ENCODE peak calls at places on chromosome 12, in four cellular contexts. G is H1, D is trophoblast cell, L is H9. T is an unnamed sample.

GRCh38 chr12:105706973-105707334 is 376.5 kb downstream of the C12orf75 start:
- DNase-seq in L (no peak), D (no peak), G (no peak), T (no peak)

GRCh38 chr12:131176266-131176665 is 222.6 kb downstream of the ADGRD1 start:
- DNase-seq in L (no peak), G (no peak), D (no peak), T (no peak)

GRCh38 chr12:106145539-106146447 is 7.0 kb upstream of the NUAK1 start:
- DNase-seq in G (no peak), L (peak; percentile 27), D (no peak), T (no peak)

GRCh38 chr12:93214523-93215289 is 163.0 kb upstream of the NUDT4 start:
- DNase-seq in L (no peak), D (no peak), G (no peak), T (no peak)

GRCh38 chr12:2691340-2692111 is 103.2 kb upstream of the FKBP4 start:
- DNase-seq in D (peak; percentile 43), L (peak; percentile 73), G (no peak), T (peak; percentile 30)

GRCh38 chr12:11767029-11767724 is 117.7 kb downstream of the ETV6 start:
- DNase-seq in L (no peak), G (no peak), D (no peak), T (no peak)

GRCh38 chr12:78149459-78149858 is 318.8 kb downstream of the NAV3 start:
- DNase-seq in G (no peak), L (no peak), D (no peak), T (no peak)

GRCh38 chr12:73220951-73221350 is 948.8 kb downstream of the TRHDE start:
- DNase-seq in G (no peak), L (no peak), D (no peak), T (no peak)

GRCh38 chr12:219891-220352 is 6.0 kb upstream of the SLC6A12 start:
- DNase-seq in G (peak; percentile 72), L (peak; percentile 97), D (peak; percentile 33), T (peak; percentile 67)

GRCh38 chr12:7989827-7990491 is 42.6 kb upstream of the FOXJ2 start:
- DNase-seq in G (no peak), L (no peak), D (peak; percentile 93), T (no peak)

GRCh38 chr12:63841611-63842010 is 2.9 kb upstream of the SRGAP1 start:
- DNase-seq in G (no peak), L (no peak), D (no peak), T (no peak)

GRCh38 chr12:42525444-42525843 is 64.1 kb downstream of the PRICKLE1 start:
- DNase-seq in D (no peak), G (no peak), L (no peak), T (no peak)

GRCh38 chr12:109981311-109981710 is 14.9 kb downstream of the GIT2 start:
- DNase-seq in G (no peak), D (no peak), L (no peak), T (no peak)

GRCh38 chr12:68873316-68873715 is 59.7 kb downstream of the CPM start:
- DNase-seq in L (no peak), D (no peak), G (no peak), T (no peak)

GRCh38 chr12:77974643-77975042 is 143.9 kb downstream of the NAV3 start:
- DNase-seq in D (no peak), G (no peak), L (no peak), T (no peak)

GRCh38 chr12:105083041-105083440 is 1.2 kb downstream of the ALDH1L2 start:
- DNase-seq in L (no peak), D (no peak), G (no peak), T (no peak)

GRCh38 chr12:23041774-23042173 is 416.8 kb downstream of the ETNK1 start:
- DNase-seq in G (no peak), L (no peak), D (no peak), T (no peak)

GRCh38 chr12:19712041-19712440 is 272.7 kb downstream of the AEBP2 start:
- DNase-seq in D (no peak), L (no peak), G (no peak), T (no peak)
- H3K14ac ChIP-seq in D (no peak overlapping the region), L (no peak overlapping the region), G (no peak overlapping the region), T (no peak overlapping the region)

DNA sequence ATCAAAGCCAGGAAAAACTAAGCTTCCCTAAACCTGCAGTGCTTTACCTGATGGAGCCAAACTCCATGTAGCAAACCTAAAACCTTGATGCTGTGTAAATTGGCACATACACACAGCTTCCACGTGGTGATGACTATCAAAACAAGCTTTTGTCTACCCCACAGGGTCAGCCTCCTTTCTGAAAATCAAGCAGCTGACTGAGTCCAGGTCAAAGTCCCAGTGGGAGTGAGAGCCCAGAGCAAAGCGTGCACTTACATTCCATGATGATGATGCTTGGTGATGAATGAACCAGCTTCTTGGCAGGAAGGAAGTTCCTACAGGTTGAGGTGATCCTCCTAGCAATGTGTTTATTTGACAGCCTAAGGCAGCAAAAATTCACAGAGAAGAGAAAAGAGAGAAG is 630.0 kb upstream of the TBX3 start:
- DNase-seq in L (no peak), D (no peak), G (no peak), T (no peak)
- H3K14ac ChIP-seq in L (no peak overlapping the region), D (no peak overlapping the region), G (no peak overlapping the region), T (no peak overlapping the region)

DNA sequence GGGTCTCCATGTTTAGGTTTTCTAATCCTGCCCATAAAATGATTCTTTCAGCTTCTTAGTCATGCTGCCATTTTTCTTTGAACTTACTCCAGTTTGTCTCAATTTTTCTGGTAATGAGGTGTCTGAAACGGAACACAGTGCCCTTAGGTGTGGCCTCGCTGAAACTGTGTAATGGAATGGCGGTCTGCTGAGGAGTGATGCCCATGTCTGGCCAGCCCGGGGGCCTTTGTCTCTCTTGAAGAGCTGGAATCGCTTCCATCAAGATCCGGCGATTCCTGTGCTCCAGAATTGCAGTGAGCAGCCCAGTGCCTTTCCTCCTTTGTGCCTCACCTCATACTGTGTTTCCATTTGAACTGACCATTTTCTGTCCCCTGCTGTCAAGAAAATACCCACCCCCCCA is 112.5 kb downstream of the FBXL14 start:
- DNase-seq in D (no peak), L (peak; percentile 20), G (no peak), T (no peak)
- H3K14ac ChIP-seq in D (no peak overlapping the region), L (no peak overlapping the region), G (no peak overlapping the region), T (no peak overlapping the region)

DNA sequence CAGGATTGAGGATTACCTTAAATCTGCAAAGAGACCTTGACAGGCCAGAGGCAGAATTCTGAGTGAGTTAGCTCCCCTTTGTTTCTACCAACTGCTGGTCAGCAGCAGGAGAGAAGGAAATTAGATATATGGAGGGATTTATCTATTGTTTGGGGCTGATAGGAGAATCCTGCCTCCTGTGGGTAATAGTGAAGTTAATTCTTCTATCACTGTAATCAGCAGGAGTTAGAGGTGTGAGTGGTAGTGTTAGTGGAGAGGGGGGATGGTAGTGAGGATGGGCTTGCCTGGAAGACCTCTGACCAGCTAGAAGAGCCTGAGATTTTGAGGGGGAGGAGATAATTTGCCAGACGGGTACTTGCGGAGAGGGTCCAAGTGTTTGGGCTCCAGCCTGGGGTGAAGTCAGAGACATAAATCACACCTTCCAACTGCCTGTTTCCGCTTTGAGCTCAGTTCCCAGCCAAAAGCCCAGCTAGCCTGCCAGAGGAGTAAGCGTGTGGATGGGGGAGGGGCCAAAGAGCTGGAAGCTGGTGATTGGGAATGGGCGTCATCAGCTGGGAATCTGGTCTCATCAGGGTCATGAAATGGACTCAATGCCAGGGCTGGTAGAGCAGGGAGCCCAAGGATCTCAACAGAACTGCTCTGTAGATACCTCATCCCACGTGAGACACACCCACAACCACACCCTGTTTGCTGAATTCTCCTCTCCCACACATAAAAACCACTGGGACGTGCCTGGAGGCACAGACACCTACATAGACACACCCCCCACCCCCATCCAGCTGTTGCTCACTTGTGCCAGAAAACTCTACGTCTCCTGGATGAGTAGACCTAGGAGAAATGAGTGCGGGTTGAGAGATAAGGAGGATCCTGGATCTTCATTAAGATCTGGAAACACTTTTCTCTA is 13.1 kb upstream of the ITGA5 start:
- DNase-seq in L (peak; percentile 82), G (no peak), D (peak; percentile 99), T (no peak)
- H3K14ac ChIP-seq in L (no peak overlapping the region), G (no peak overlapping the region), D (no peak overlapping the region), T (no peak overlapping the region)

DNA sequence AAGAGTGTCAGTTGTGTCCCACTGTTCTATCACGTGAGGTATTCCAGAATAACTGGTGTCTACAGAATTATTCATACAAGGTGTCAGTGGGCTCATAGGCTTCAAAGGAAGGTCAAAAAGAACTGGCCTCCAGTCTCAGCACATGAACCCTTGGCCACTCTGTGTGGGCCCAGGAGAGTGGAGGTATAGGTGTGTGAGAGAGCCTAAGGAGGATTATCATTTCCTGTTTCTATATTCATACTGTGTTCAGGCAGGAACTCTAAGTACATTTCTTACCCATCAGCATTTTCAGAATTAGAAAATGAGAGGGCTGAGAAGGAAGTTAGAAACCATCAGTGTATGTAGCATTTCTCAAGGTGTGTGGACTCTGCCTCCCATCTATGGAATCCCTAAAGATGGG is 87.0 kb downstream of the BTG1 start:
- DNase-seq in G (no peak), L (no peak), D (no peak), T (no peak)
- H3K14ac ChIP-seq in G (no peak overlapping the region), L (no peak overlapping the region), D (no peak overlapping the region), T (no peak overlapping the region)

GRCh38 chr12:48292030-48292429 is 58.7 kb downstream of the ZNF641 start:
- DNase-seq in L (no peak), D (peak; percentile 77), G (no peak), T (no peak)
- H3K14ac ChIP-seq in L (no peak overlapping the region), D (no peak overlapping the region), G (no peak overlapping the region), T (no peak overlapping the region)

DNA sequence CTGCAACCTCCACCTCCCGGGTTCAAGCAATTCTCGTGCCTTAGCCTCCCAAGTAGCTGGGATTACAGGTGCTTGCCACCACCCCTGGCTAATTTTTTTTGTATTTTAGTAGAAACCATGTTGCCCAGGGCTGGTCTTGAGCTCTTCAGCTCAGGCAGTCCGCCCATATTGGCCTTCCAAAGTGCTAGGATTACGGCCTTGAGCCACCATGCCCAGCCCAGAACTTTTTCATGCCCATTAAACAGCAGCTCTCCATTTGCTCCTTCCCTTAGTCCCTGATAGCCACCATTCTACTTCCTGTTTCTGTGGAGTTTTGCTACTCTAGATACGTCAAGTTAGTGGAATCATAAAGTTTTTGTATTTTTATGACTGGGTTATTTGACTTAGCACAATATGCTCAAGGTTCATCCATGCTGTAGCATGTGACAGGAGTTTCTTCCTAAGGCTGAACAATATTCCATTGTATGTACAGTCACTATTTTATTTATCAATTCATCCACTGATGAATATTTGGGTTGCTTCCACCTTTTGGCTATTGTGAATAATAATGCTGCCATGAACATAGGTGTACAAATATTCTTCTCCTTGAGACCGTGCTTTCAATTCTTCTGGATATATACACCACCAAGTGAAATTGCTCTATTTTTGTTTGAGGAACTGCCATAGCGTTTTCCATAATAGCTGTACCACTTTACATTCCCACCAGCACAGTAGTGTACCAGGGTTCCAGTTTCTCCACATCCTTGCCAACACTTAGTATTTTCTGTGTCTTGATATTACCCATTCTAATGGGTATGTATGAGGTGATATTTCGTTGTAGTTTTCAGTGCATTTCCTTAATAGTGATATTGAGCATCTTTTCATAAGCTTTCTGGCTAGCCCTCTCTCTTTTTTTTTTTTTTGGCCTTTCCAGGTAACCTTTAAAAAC is 15.0 kb downstream of the ATF1 start:
- DNase-seq in L (no peak), G (no peak), D (no peak), T (no peak)
- H3K14ac ChIP-seq in L (no peak overlapping the region), G (no peak overlapping the region), D (no peak overlapping the region), T (no peak overlapping the region)